ENCODE peak calls at places on chromosomes 16 and 17, in five cellular contexts. Z is uterus, Y is endothelial cell of umbilical vein, G is cardiac muscle cell, X is thoracic aorta. V is an unnamed sample.

GRCh38 chr16:57367111-57367752 is 5.1 kb upstream of the CX3CL1 start:
- DNase-seq in Z (no peak), Y (peak), G (peak), X (no peak), V (no peak)

GRCh38 chr16:70808371-70808770 is 7.4 kb upstream of the VAC14 start:
- DNase-seq in Z (no peak), Y (no peak), G (no peak), X (no peak), V (no peak)

GRCh38 chr17:74085434-74085833 is 118.0 kb upstream of the RPL38 start:
- DNase-seq in Z (no peak), Y (no peak), G (peak), X (no peak), V (no peak)

GRCh38 chr17:17042851-17043667 is 802 bp downstream of the MPRIP start:
- DNase-seq in Z (no peak), Y (peak), G (peak), X (no peak), V (no peak)

GRCh38 chr16:6684076-6684673 is 648.5 kb upstream of the RBFOX1 start:
- DNase-seq in Z (no peak), Y (no peak), G (no peak), X (no peak), V (no peak)

GRCh38 chr17:48314716-48315115 is 115.3 kb downstream of the SKAP1 start:
- DNase-seq in Z (no peak), Y (no peak), G (no peak), X (no peak), V (no peak)

GRCh38 chr17:64166876-64167275 is 36.9 kb upstream of the ERN1 start:
- DNase-seq in Z (no peak), Y (no peak), G (no peak), X (no peak), V (no peak)

GRCh38 chr16:57374067-57374534 is 1.8 kb downstream of the CX3CL1 start:
- DNase-seq in Z (peak), Y (no peak), G (peak), X (peak), V (no peak)

GRCh38 chr16:9092963-9093477 is 1.6 kb downstream of the HAPSTR1 start:
- DNase-seq in Z (peak), Y (peak), G (no peak), X (no peak), V (peak)

GRCh38 chr17:7025240-7025639 is 2.4 kb downstream of the BCL6B start:
- DNase-seq in Z (no peak), Y (no peak), G (no peak), X (no peak), V (no peak)

GRCh38 chr17:57599271-57600045 is 145.6 kb downstream of the CCDC182 start:
- DNase-seq in Z (no peak), Y (no peak), G (no peak), X (no peak), V (peak)

GRCh38 chr17:57603541-57603940 is 141.6 kb downstream of the CCDC182 start:
- DNase-seq in Z (no peak), Y (no peak), G (no peak), X (no peak), V (no peak)

GRCh38 chr17:57602896-57603295 is 142.2 kb downstream of the CCDC182 start:
- DNase-seq in Z (no peak), Y (no peak), G (no peak), X (no peak), V (no peak)

GRCh38 chr17:57600092-57600491 is 145.0 kb downstream of the CCDC182 start:
- DNase-seq in Z (no peak), Y (no peak), G (peak), X (no peak), V (peak)

DNA sequence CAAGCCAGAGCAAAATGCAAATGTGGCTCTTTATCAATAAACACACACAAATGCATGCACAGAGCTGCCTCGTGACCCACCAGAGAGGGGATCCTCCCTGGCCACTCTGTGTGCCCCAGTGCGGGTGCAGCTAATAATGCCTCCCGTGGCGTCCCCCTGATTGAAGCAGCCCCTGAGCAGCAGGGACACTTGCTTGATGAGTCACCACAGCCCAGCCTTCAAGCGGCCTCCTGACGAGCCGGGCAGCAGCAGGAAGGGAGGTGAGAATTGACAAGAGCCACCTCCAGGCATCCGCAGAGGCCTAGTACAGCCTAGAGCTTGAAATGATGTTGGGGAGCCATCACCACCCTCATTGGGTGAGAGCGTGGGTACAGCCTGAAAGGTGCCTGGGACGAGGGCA is 143.8 kb downstream of the CCDC182 start:
- DNase-seq in Z (no peak), Y (no peak), G (no peak), X (no peak), V (peak)
- H3K27ac ChIP-seq in Z (no peak), Y (no peak), G (no peak), X (no peak), V (peak)

GRCh38 chr16:5017678-5017969 is 16.1 kb downstream of the NAGPA start:
- DNase-seq in Z (no peak), Y (no peak), G (no peak), X (no peak), V (no peak)
- H3K27ac ChIP-seq in Z (no peak), Y (no peak), G (no peak), X (no peak), V (no peak)

GRCh38 chr17:42002175-42002791 is 15.0 kb downstream of the DNAJC7 start:
- DNase-seq in Z (no peak), Y (no peak), G (no peak), X (no peak), V (no peak)

GRCh38 chr17:42000399-42001076 is 16.7 kb downstream of the DNAJC7 start:
- DNase-seq in Z (no peak), Y (no peak), G (no peak), X (no peak), V (no peak)

GRCh38 chr17:42005128-42005527 is 12.1 kb downstream of the DNAJC7 start:
- DNase-seq in Z (no peak), Y (no peak), G (no peak), X (no peak), V (no peak)

GRCh38 chr17:42001729-42002128 is 15.5 kb downstream of the DNAJC7 start:
- DNase-seq in Z (no peak), Y (no peak), G (no peak), X (no peak), V (no peak)

GRCh38 chr17:42002792-42003301 is 14.4 kb downstream of the DNAJC7 start:
- DNase-seq in Z (no peak), Y (peak), G (no peak), X (no peak), V (no peak)
- H3K27ac ChIP-seq in Z (no peak), Y (peak), G (peak), X (no peak), V (no peak)

GRCh38 chr16:31577411-31577810 is 49.7 kb downstream of the AHSP start:
- DNase-seq in Z (no peak), Y (no peak), G (no peak), X (no peak), V (no peak)
- H3K27ac ChIP-seq in Z (no peak), Y (no peak), G (no peak), X (no peak), V (no peak)

DNA sequence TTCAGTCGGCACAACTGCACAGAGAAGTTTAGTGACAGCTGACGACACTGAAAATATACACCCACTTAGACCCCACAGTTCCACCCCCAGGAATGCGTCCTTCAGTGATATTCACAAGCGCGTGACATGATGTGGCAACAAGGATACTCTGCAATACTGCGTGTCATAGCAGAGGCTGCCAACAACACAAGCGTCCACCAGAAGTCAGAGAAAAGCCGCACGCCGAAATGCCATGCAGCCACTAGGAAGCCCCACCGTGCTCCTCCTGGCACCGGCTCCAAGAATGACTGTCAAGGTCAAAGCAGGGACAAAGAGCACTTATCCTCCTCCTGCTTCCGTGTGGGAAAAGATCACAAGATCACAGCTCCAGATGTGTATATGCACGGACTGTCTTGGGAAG is 3.5 kb downstream of the ATP2A3 start:
- DNase-seq in Z (no peak), Y (no peak), G (peak), X (no peak), V (no peak)
- H3K27ac ChIP-seq in Z (no peak), Y (no peak), G (no peak), X (no peak), V (peak)

GRCh38 chr17:36544320-36545092 is at the start of gene GGNBP2:
- DNase-seq in Z (peak), Y (peak), G (peak), X (peak), V (peak)

GRCh38 chr17:36545465-36546417 is 1.0 kb downstream of the GGNBP2 start:
- DNase-seq in Z (peak), Y (peak), G (peak), X (peak), V (peak)

GRCh38 chr17:36547776-36548175 is 3.1 kb downstream of the GGNBP2 start:
- DNase-seq in Z (no peak), Y (no peak), G (no peak), X (no peak), V (no peak)

GRCh38 chr17:36545093-36545464 is 360 bp downstream of the GGNBP2 start:
- DNase-seq in Z (no peak), Y (no peak), G (no peak), X (peak), V (no peak)

GRCh38 chr17:36546418-36547093 is 1.8 kb downstream of the GGNBP2 start:
- DNase-seq in Z (no peak), Y (peak), G (peak), X (no peak), V (no peak)
- H3K27ac ChIP-seq in Z (peak), Y (peak), G (peak), X (peak), V (peak)

GRCh38 chr16:1039762-1040161 is 32.8 kb upstream of the SSTR5 start:
- DNase-seq in Z (no peak), Y (no peak), G (no peak), X (no peak), V (no peak)

GRCh38 chr16:1037023-1037933 is 35.3 kb upstream of the SSTR5 start:
- DNase-seq in Z (no peak), Y (no peak), G (no peak), X (no peak), V (no peak)

GRCh38 chr16:1036121-1036520 is 36.4 kb upstream of the SSTR5 start:
- DNase-seq in Z (no peak), Y (no peak), G (no peak), X (no peak), V (no peak)

GRCh38 chr16:1038932-1039331 is 33.6 kb upstream of the SSTR5 start:
- DNase-seq in Z (no peak), Y (no peak), G (no peak), X (no peak), V (no peak)

GRCh38 chr16:1037934-1038257 is 34.7 kb upstream of the SSTR5 start:
- DNase-seq in Z (no peak), Y (no peak), G (no peak), X (no peak), V (no peak)
- H3K27ac ChIP-seq in Z (no peak), Y (no peak), G (no peak), X (no peak), V (no peak)